ENCODE peak calls at places on chromosomes 7 and 10, in five cellular contexts. X is suprapubic skin, U is transverse colon, M is GM12878, K is K562. C is an unnamed sample.

GRCh38 chr10:60978287-60979115 is 34.5 kb upstream of the RHOBTB1 start:
- DNase-seq in X (no peak), U (no peak), M (no peak), K (peak; percentile 43), C (no peak)

GRCh38 chr10:11147723-11148122 is 130.1 kb downstream of the CELF2 start:
- DNase-seq in X (no peak), U (no peak), M (no peak), K (no peak), C (no peak)

GRCh38 chr7:38478404-38478803 is 152.8 kb downstream of the AMPH start:
- DNase-seq in X (no peak), U (no peak), M (no peak), K (no peak), C (no peak)

GRCh38 chr7:150515752-150516151 is 1.1 kb downstream of the GIMAP7 start:
- DNase-seq in X (no peak), U (no peak), M (no peak), K (no peak), C (no peak)

GRCh38 chr7:91348686-91349085 is 84.5 kb downstream of the FZD1 start:
- DNase-seq in X (no peak), U (no peak), M (no peak), K (no peak), C (no peak)

GRCh38 chr7:24821045-24821853 is 64.0 kb upstream of the GSDME start:
- DNase-seq in X (peak; percentile 80), U (peak; percentile 84), M (peak; percentile 88), K (peak; percentile 74), C (peak; percentile 77)

GRCh38 chr10:74333174-74333573 is 182.2 kb downstream of the ADK start:
- DNase-seq in X (no peak), U (no peak), M (no peak), K (no peak), C (no peak)

GRCh38 chr7:35533877-35534276 is 161.1 kb downstream of the HERPUD2 start:
- DNase-seq in X (no peak), U (no peak), M (no peak), K (no peak), C (no peak)

GRCh38 chr7:80826520-80827237 is 92.2 kb downstream of the SEMA3C start:
- DNase-seq in X (no peak), U (no peak), M (no peak), K (no peak), C (no peak)

GRCh38 chr7:12031638-12032037 is 179.5 kb upstream of the TMEM106B start:
- DNase-seq in X (no peak), U (no peak), M (no peak), K (no peak), C (no peak)

DNA sequence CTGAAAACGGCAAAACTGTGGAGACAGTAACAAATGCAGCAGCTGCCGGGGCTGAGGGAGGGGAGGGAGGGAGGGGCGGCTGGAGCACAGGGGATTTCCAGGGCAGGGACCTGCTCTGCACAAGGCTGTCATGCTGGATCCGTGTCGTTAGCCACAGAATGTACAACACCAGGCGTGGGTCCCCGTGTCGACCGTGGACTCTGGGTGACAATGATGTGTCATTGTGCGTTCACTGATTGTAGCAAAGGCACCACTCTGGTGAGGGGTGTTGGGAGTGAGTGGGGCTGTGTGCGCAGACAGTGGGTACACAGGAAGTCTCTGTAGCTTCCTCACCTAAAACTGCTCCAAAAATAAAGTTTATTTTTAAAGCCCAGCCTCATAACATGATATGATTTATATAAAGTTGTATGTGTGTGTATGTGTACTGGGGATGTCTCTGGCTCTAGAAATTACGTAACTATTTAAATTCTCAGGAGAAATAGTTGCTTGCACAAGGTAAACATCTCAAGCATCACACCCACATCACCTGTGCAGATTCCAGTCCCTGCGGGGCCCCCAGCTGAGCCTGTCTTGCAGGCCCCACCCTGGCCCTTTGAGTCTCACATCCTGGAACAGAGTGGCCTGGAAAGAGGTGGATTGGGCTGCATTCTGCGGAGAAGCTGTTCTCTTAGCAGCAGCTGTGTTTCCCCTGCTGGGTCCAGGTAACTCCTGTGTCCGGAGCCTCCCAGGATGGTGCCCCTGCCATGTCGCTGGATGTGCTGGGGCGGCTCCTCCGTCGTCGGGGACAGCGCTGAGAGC is 135.7 kb downstream of the DYNC2I1 start:
- DNase-seq in X (no peak), U (no peak), M (no peak), K (no peak), C (peak; percentile 46)
- TF ChIP-seq POLR2AphosphoS5 in X (no peak), U (no peak), M (no peak), K (no peak), C (no peak)

DNA sequence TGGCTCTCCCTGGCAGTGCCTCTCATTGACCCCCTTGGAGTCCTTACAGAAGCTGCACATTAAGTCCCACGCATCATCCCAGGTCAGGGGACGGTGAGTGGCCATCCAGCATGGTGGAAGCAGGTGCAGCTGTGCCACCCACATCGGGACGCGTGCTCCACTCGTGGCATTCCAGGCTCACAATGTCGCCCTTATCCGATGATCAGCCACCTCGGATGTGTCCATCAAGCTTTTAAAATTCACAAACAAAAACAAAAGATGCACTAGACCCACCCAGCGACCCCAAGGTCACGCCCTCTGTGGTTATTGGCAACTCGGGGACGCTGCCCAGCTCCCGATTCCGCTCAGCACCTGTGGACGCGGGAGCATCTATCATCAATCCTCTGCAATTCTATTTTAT is 530.9 kb downstream of the PTPRN2 start:
- DNase-seq in X (peak; percentile 31), U (no peak), M (no peak), K (no peak), C (peak; percentile 58)
- H3K9me3 ChIP-seq in X (no peaks in the 10 kb centered on the region), U (no peaks in the 10 kb centered on the region), M (no peaks in the 10 kb centered on the region), K (no peaks in the 10 kb centered on the region), C (no peaks in the 10 kb centered on the region)

GRCh38 chr10:58936364-58936763 is 240.1 kb upstream of the PHYHIPL start:
- DNase-seq in X (no peak), U (no peak), M (no peak), K (no peak), C (no peak)

GRCh38 chr10:58930497-58930896 is 245.9 kb upstream of the PHYHIPL start:
- DNase-seq in X (no peak), U (no peak), M (no peak), K (no peak), C (no peak)

GRCh38 chr10:58937423-58937822 is 239.0 kb upstream of the PHYHIPL start:
- DNase-seq in X (no peak), U (no peak), M (no peak), K (no peak), C (no peak)

GRCh38 chr10:58932126-58932525 is 244.3 kb upstream of the PHYHIPL start:
- DNase-seq in X (no peak), U (no peak), M (no peak), K (no peak), C (no peak)

GRCh38 chr10:58932821-58933314 is 243.6 kb upstream of the PHYHIPL start:
- DNase-seq in X (no peak), U (no peak), M (no peak), K (no peak), C (no peak)
- TF ChIP-seq EP300 in X (no peak), U (no peak), M (no peak), K (no peak), C (no peak)

DNA sequence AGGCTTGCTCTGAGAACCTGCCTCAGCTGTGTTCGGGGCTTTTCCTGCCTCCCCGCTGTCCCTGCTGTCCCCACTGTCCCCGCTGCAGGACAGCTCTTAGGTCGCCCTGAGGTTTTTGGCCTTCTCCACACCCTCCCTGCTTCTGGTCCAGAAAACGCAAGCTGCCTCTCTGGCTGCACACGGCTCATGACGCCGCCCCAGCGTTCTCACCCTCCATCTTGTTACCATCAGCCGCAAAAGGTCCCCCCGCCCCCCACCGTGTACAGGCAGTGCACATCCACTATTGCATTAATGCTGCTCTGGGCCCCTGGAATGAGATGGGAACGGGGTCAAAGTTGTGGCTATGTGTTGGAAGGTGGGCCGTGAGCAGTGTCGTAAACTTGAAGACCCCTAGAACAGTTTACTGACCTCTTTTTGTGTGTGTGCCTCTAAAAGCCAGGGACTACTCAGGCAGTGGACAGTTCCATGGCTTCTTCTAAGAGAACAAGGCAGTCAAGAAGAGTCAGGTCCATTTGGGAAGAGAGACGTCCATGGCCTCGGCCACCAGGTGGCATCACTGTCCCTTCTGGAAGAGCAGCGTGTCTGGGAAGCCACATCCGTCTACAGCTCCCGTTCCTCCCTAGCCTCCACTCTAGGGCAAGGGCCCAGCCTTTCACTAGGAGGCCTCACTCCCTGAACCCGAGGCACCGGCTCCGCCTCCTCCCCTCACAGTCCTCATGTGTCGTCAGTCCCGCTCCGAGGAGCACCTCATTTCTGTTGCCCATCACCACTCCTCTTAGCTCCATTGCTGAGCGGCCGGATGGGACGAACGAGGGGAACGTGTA is 38.5 kb upstream of the MKRN1 start:
- DNase-seq in X (peak; percentile 91), U (peak; percentile 94), M (peak; percentile 23), K (peak; percentile 96), C (peak; percentile 95)
- TF ChIP-seq POLR2AphosphoS5 in X (peak; percentile 38), U (peak; percentile 72), M (no peak), K (no peak), C (peak; percentile 19)

DNA sequence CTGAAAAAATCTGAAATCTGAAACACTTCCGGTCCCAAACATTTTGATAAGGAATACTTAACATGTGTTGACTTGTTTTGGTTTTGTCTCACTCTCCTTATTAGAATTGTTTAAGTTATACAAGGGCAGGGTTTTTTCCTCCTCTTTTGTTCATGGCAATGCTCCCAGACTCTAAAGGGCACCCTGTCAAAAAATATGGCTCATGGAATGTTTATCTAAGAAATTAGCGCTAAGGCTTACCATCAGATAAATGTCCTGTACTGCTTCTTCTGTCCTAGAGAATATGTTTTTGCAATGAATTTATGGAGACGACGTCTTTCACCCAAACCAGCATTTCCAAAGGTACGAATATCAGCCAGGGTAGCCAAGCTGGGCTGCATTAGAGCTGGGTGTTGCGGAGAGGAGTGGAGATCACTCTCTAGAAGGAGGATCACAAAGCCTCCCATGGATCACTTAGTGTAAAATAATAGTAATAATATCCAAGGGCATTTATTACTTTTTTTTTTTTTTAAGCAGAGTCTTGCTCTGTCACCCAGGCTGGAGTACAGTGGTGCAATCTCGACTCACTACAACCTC is 46.8 kb downstream of the ERLIN1 start:
- DNase-seq in X (no peak), U (no peak), M (no peak), K (no peak), C (no peak)
- H3K9me3 ChIP-seq in X (no peaks in the 10 kb centered on the region), U (peaks cover 7% of the 10 kb centered on the region), M (peaks cover 3% of the 10 kb centered on the region), K (no peaks in the 10 kb centered on the region), C (no peaks in the 10 kb centered on the region)

DNA sequence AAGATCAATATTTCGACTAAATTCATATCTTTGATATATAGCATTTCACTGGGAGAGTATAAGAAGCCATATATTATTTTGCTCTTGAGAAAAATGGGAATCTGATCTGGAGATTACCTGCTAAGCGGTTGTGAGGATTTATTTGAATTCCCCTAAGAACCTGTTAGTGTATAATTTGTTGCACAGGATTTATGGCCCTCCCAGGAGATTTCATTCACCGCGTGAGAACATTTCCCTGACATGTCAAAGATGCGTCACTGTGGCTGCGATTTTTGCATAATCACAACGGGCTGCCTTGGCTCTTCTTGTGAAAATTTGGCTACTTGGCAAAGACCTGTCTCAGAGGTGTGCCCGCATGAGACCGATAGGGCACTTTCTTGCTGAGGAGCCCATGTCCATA is 184.7 kb upstream of the PFKP start:
- DNase-seq in X (no peak), U (no peak), M (no peak), K (no peak), C (no peak)
- TF ChIP-seq EP300 in X (no peak), U (no peak), M (no peak), K (no peak), C (no peak)

GRCh38 chr10:2987185-2987768 is 80.1 kb upstream of the PFKP start:
- DNase-seq in X (no peak), U (no peak), M (no peak), K (no peak), C (no peak)
- TF ChIP-seq POLR2AphosphoS5 in X (no peak), U (no peak), M (no peak), K (no peak), C (no peak)

C was measured in sigmoid colon.